ENCODE peak calls at places on chromosomes 4 and X, in four cellular contexts. M is RWPE2, R is breast epithelium, V is kidney. Z is an unnamed sample.

GRCh38 chr4:3253808-3254207 is 4.8 kb downstream of the MSANTD1 start:
- DNase-seq in M (peak), R (no peak), V (peak), Z (peak)

GRCh38 chr4:67929447-67929846 is 33.8 kb downstream of the TMPRSS11A start:
- DNase-seq in M (no peak), R (no peak), V (no peak), Z (no peak)

GRCh38 chr4:115562506-115562905 is 449.1 kb upstream of the NDST4 start:
- DNase-seq in M (no peak), R (no peak), V (no peak), Z (no peak)

GRCh38 chrX:150324919-150325318 is 38.2 kb upstream of the MAMLD1 start:
- DNase-seq in M (no peak), R (no peak), V (no peak), Z (no peak)

GRCh38 chr4:77104405-77105292 is 28.9 kb upstream of the CCNI start:
- DNase-seq in M (peak), R (peak), V (peak), Z (peak)

GRCh38 chr4:71187399-71188196 is 151.2 kb upstream of the SLC4A4 start:
- DNase-seq in M (no peak), R (no peak), V (peak), Z (no peak)

GRCh38 chr4:53196872-53197759 is 168.7 kb downstream of the SCFD2 start:
- DNase-seq in M (no peak), R (no peak), V (no peak), Z (no peak)

GRCh38 chr4:6906046-6906445 is 3.6 kb upstream of the TBC1D14 start:
- DNase-seq in M (no peak), R (peak), V (no peak), Z (no peak)

GRCh38 chrX:109857898-109858297 is 124.8 kb upstream of the ACSL4 start:
- DNase-seq in M (no peak), R (no peak), V (no peak), Z (no peak)

GRCh38 chrX:100673397-100673953 is 29.5 kb downstream of the SRPX2 start:
- DNase-seq in M (no peak), R (no peak), V (no peak), Z (no peak)

GRCh38 chr4:139243448-139244365 is 36.3 kb downstream of the MGARP start:
- DNase-seq in M (no peak), R (no peak), V (no peak), Z (no peak)

GRCh38 chr4:124907881-124908280 is 195.3 kb upstream of the ANKRD50 start:
- DNase-seq in M (no peak), R (no peak), V (no peak), Z (no peak)

GRCh38 chr4:17690898-17691297 is 76.5 kb downstream of the MED28 start:
- DNase-seq in M (no peak), R (no peak), V (no peak), Z (no peak)

GRCh38 chr4:35465096-35465495 is 779.2 kb downstream of the ARAP2 start:
- DNase-seq in M (no peak), R (no peak), V (no peak), Z (no peak)

GRCh38 chr4:2353222-2354107 is 65.0 kb downstream of the ZFYVE28 start:
- DNase-seq in M (no peak), R (no peak), V (peak), Z (peak)

GRCh38 chr4:99736846-99737245 is 79.2 kb upstream of the C4orf54 start:
- DNase-seq in M (no peak), R (no peak), V (no peak), Z (no peak)
- H3K27ac ChIP-seq in M (no peak), R (no peak), V (no peak), Z (no peak)

DNA sequence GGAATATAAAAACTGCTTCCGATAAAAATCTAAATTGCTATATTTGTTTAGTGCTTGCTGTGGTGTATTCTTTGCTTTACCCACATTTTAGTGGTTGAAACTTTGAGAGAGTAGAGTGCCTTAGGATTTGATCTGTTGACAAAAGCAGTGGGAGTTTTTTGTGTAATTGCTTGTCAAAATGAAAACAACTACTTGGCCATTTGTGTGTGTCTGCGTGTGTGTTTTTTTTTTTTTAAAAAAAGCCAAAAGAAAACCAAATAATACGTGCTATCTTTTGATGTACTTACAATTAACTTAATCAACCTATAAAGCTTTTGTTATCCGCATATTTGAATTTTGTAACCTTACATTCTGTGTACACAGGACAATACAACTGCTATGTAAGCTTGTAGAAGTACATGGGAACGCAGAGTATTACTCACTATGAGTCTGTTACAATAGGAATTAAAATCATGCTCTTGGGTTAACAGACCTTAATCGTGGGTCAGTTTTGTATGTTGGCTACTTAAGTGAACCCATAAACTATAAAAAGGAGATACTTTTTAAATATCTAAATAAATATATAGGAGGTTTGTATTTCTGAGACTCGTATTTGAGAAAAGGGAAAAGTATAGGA is 353.5 kb downstream of the ARHGAP24 start:
- DNase-seq in M (no peak), R (no peak), V (no peak), Z (no peak)
- H3K4me3 ChIP-seq in M (no peak), R (no peak), V (peak), Z (peak)

DNA sequence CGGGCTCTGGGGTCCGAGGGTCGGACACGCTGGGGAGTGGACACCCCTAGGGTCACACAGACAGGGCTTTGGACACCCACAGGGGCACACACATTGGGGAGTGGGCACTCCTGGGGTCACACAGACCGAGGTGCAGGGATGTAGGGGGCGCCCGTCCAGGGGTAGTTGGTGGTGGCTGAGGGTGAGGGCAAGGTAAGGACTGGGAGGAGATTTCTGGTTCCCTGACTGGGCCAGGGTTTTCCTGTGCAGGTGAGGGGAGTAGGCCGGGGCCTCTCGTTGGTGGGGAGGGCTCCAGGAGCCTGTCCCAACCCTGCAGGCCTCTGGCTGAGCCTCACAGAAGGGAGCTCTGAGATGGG is 21.9 kb upstream of the WDR45 start:
- DNase-seq in M (no peak), R (no peak), V (no peak), Z (no peak)
- TF ChIP-seq CTCF in M (peak), R (no peak), V (no peak), Z (no peak)

GRCh38 chr4:121484633-121485032 is 103.8 kb upstream of the QRFPR start:
- DNase-seq in M (no peak), R (no peak), V (no peak), Z (no peak)

GRCh38 chr4:121485190-121485804 is 104.5 kb upstream of the QRFPR start:
- DNase-seq in M (no peak), R (no peak), V (no peak), Z (no peak)

GRCh38 chr4:121477079-121477478 is 96.3 kb upstream of the QRFPR start:
- DNase-seq in M (no peak), R (no peak), V (no peak), Z (no peak)

GRCh38 chr4:121477480-121477879 is 96.7 kb upstream of the QRFPR start:
- DNase-seq in M (no peak), R (no peak), V (no peak), Z (no peak)

GRCh38 chr4:121479801-121480200 is 99.0 kb upstream of the QRFPR start:
- DNase-seq in M (no peak), R (no peak), V (no peak), Z (no peak)
- H3K27ac ChIP-seq in M (no peak), R (no peak), V (no peak), Z (no peak)